ENCODE peak calls at places on chromosomes 1 and 21, in eight cellular contexts. One of them, this sample, is unnamed.

GRCh38 chr1:212034516-212035122 is 738 bp downstream of the INTS7 start:
- DNase-seq in activated CD4-positive, alpha-beta T cell treated with anti-CD3 and anti-CD28 coated beads, Interleukin-2, amount 50 U/mL, for 24 hours: no peak
- DNase-seq in activated naive CD4-positive, alpha-beta T cell: no peak
- DNase-seq in activated T-cell treated with anti-CD3 and anti-CD28 coated beads, Interleukin-2, amount 50 U/mL, for 4 hours: no peak
- DNase-seq in head of caudate nucleus: no peak
- DNase-seq in T-helper 2 cell: no peak
- DNase-seq in AG08396: no peak
- DNase-seq in adrenal gland: no peak
- DNase-seq in this sample: no peak

GRCh38 chr1:226304291-226304955 is 4.5 kb downstream of the LIN9 start:
- DNase-seq in T-helper 2 cell: no peak
- DNase-seq in AG08396: no peak
- DNase-seq in activated CD4-positive, alpha-beta T cell treated with anti-CD3 and anti-CD28 coated beads, Interleukin-2, amount 50 U/mL, for 24 hours: no peak
- DNase-seq in head of caudate nucleus: no peak
- DNase-seq in activated naive CD4-positive, alpha-beta T cell: no peak
- DNase-seq in activated T-cell treated with anti-CD3 and anti-CD28 coated beads, Interleukin-2, amount 50 U/mL, for 4 hours: no peak
- DNase-seq in adrenal gland: no peak
- DNase-seq in this sample: no peak

GRCh38 chr1:89912073-89912472 is 82.8 kb upstream of the ZNF326 start:
- DNase-seq in activated naive CD4-positive, alpha-beta T cell: no peak
- DNase-seq in head of caudate nucleus: no peak
- DNase-seq in AG08396: peak; percentile 11
- DNase-seq in activated CD4-positive, alpha-beta T cell treated with anti-CD3 and anti-CD28 coated beads, Interleukin-2, amount 50 U/mL, for 24 hours: no peak
- DNase-seq in T-helper 2 cell: no peak
- DNase-seq in adrenal gland: no peak
- DNase-seq in activated T-cell treated with anti-CD3 and anti-CD28 coated beads, Interleukin-2, amount 50 U/mL, for 4 hours: no peak
- DNase-seq in this sample: no peak

GRCh38 chr1:46533179-46533864 is 18.1 kb downstream of the KNCN start:
- DNase-seq in adrenal gland: no peak
- DNase-seq in AG08396: peak; percentile 74
- DNase-seq in activated CD4-positive, alpha-beta T cell treated with anti-CD3 and anti-CD28 coated beads, Interleukin-2, amount 50 U/mL, for 24 hours: peak; percentile 21
- DNase-seq in T-helper 2 cell: peak; percentile 17
- DNase-seq in activated T-cell treated with anti-CD3 and anti-CD28 coated beads, Interleukin-2, amount 50 U/mL, for 4 hours: peak; percentile 49
- DNase-seq in activated naive CD4-positive, alpha-beta T cell: no peak
- DNase-seq in head of caudate nucleus: peak; percentile 67
- DNase-seq in this sample: peak; percentile 19

GRCh38 chr1:116164056-116164889 is 53.1 kb downstream of the MAB21L3 start:
- DNase-seq in activated T-cell treated with anti-CD3 and anti-CD28 coated beads, Interleukin-2, amount 50 U/mL, for 4 hours: no peak
- DNase-seq in T-helper 2 cell: no peak
- DNase-seq in activated CD4-positive, alpha-beta T cell treated with anti-CD3 and anti-CD28 coated beads, Interleukin-2, amount 50 U/mL, for 24 hours: no peak
- DNase-seq in adrenal gland: no peak
- DNase-seq in activated naive CD4-positive, alpha-beta T cell: no peak
- DNase-seq in AG08396: no peak
- DNase-seq in head of caudate nucleus: peak; percentile 55
- DNase-seq in this sample: no peak

GRCh38 chr1:225871374-225872074 is 10.7 kb downstream of the TMEM63A start:
- DNase-seq in activated CD4-positive, alpha-beta T cell treated with anti-CD3 and anti-CD28 coated beads, Interleukin-2, amount 50 U/mL, for 24 hours: no peak
- DNase-seq in AG08396: no peak
- DNase-seq in activated T-cell treated with anti-CD3 and anti-CD28 coated beads, Interleukin-2, amount 50 U/mL, for 4 hours: no peak
- DNase-seq in activated naive CD4-positive, alpha-beta T cell: no peak
- DNase-seq in adrenal gland: no peak
- DNase-seq in head of caudate nucleus: no peak
- DNase-seq in T-helper 2 cell: no peak
- DNase-seq in this sample: no peak

GRCh38 chr1:41341756-41342562 is 19.3 kb upstream of the FOXO6 start:
- DNase-seq in activated naive CD4-positive, alpha-beta T cell: no peak
- DNase-seq in activated T-cell treated with anti-CD3 and anti-CD28 coated beads, Interleukin-2, amount 50 U/mL, for 4 hours: no peak
- DNase-seq in activated CD4-positive, alpha-beta T cell treated with anti-CD3 and anti-CD28 coated beads, Interleukin-2, amount 50 U/mL, for 24 hours: no peak
- DNase-seq in T-helper 2 cell: no peak
- DNase-seq in AG08396: no peak
- DNase-seq in head of caudate nucleus: no peak
- DNase-seq in adrenal gland: no peak
- DNase-seq in this sample: no peak

GRCh38 chr1:205225901-205226765 is 1.6 kb upstream of the TMCC2 start:
- DNase-seq in head of caudate nucleus: no peak
- DNase-seq in activated naive CD4-positive, alpha-beta T cell: no peak
- DNase-seq in adrenal gland: no peak
- DNase-seq in activated T-cell treated with anti-CD3 and anti-CD28 coated beads, Interleukin-2, amount 50 U/mL, for 4 hours: no peak
- DNase-seq in AG08396: no peak
- DNase-seq in activated CD4-positive, alpha-beta T cell treated with anti-CD3 and anti-CD28 coated beads, Interleukin-2, amount 50 U/mL, for 24 hours: no peak
- DNase-seq in T-helper 2 cell: no peak
- DNase-seq in this sample: no peak

GRCh38 chr1:198879711-198880306 is 241.0 kb downstream of the PTPRC start:
- DNase-seq in AG08396: no peak
- DNase-seq in adrenal gland: no peak
- DNase-seq in T-helper 2 cell: no peak
- DNase-seq in activated CD4-positive, alpha-beta T cell treated with anti-CD3 and anti-CD28 coated beads, Interleukin-2, amount 50 U/mL, for 24 hours: no peak
- DNase-seq in head of caudate nucleus: no peak
- DNase-seq in activated naive CD4-positive, alpha-beta T cell: no peak
- DNase-seq in activated T-cell treated with anti-CD3 and anti-CD28 coated beads, Interleukin-2, amount 50 U/mL, for 4 hours: no peak
- DNase-seq in this sample: no peak

GRCh38 chr1:207000641-207001291 is 30.5 kb upstream of the FCAMR start:
- DNase-seq in activated CD4-positive, alpha-beta T cell treated with anti-CD3 and anti-CD28 coated beads, Interleukin-2, amount 50 U/mL, for 24 hours: no peak
- DNase-seq in activated T-cell treated with anti-CD3 and anti-CD28 coated beads, Interleukin-2, amount 50 U/mL, for 4 hours: no peak
- DNase-seq in adrenal gland: no peak
- DNase-seq in head of caudate nucleus: no peak
- DNase-seq in AG08396: no peak
- DNase-seq in activated naive CD4-positive, alpha-beta T cell: no peak
- DNase-seq in T-helper 2 cell: no peak
- DNase-seq in this sample: no peak

GRCh38 chr1:14263671-14264070 is 334.8 kb upstream of the KAZN start:
- DNase-seq in activated CD4-positive, alpha-beta T cell treated with anti-CD3 and anti-CD28 coated beads, Interleukin-2, amount 50 U/mL, for 24 hours: no peak
- DNase-seq in AG08396: no peak
- DNase-seq in adrenal gland: no peak
- DNase-seq in activated naive CD4-positive, alpha-beta T cell: no peak
- DNase-seq in T-helper 2 cell: no peak
- DNase-seq in activated T-cell treated with anti-CD3 and anti-CD28 coated beads, Interleukin-2, amount 50 U/mL, for 4 hours: no peak
- DNase-seq in head of caudate nucleus: no peak
- DNase-seq in this sample: no peak

GRCh38 chr1:942411-942821 is 16.6 kb downstream of the NOC2L start:
- DNase-seq in T-helper 2 cell: no peak
- DNase-seq in AG08396: no peak
- DNase-seq in activated naive CD4-positive, alpha-beta T cell: no peak
- DNase-seq in activated CD4-positive, alpha-beta T cell treated with anti-CD3 and anti-CD28 coated beads, Interleukin-2, amount 50 U/mL, for 24 hours: no peak
- DNase-seq in head of caudate nucleus: no peak
- DNase-seq in activated T-cell treated with anti-CD3 and anti-CD28 coated beads, Interleukin-2, amount 50 U/mL, for 4 hours: no peak
- DNase-seq in adrenal gland: no peak
- DNase-seq in this sample: no peak

GRCh38 chr1:115222616-115223402 is 115.2 kb downstream of the NGF start:
- DNase-seq in adrenal gland: no peak
- DNase-seq in activated naive CD4-positive, alpha-beta T cell: no peak
- DNase-seq in AG08396: no peak
- DNase-seq in activated T-cell treated with anti-CD3 and anti-CD28 coated beads, Interleukin-2, amount 50 U/mL, for 4 hours: no peak
- DNase-seq in head of caudate nucleus: no peak
- DNase-seq in activated CD4-positive, alpha-beta T cell treated with anti-CD3 and anti-CD28 coated beads, Interleukin-2, amount 50 U/mL, for 24 hours: no peak
- DNase-seq in T-helper 2 cell: no peak
- DNase-seq in this sample: no peak

GRCh38 chr1:242425232-242425631 is 99.3 kb downstream of the PLD5 start:
- DNase-seq in activated T-cell treated with anti-CD3 and anti-CD28 coated beads, Interleukin-2, amount 50 U/mL, for 4 hours: no peak
- DNase-seq in activated CD4-positive, alpha-beta T cell treated with anti-CD3 and anti-CD28 coated beads, Interleukin-2, amount 50 U/mL, for 24 hours: no peak
- DNase-seq in head of caudate nucleus: no peak
- DNase-seq in AG08396: no peak
- DNase-seq in adrenal gland: no peak
- DNase-seq in T-helper 2 cell: no peak
- DNase-seq in activated naive CD4-positive, alpha-beta T cell: no peak
- DNase-seq in this sample: no peak

GRCh38 chr1:228860911-228861829 is 125.9 kb downstream of the RHOU start:
- DNase-seq in T-helper 2 cell: no peak
- DNase-seq in activated T-cell treated with anti-CD3 and anti-CD28 coated beads, Interleukin-2, amount 50 U/mL, for 4 hours: no peak
- DNase-seq in adrenal gland: peak; percentile 68
- DNase-seq in activated naive CD4-positive, alpha-beta T cell: no peak
- DNase-seq in AG08396: peak; percentile 82
- DNase-seq in activated CD4-positive, alpha-beta T cell treated with anti-CD3 and anti-CD28 coated beads, Interleukin-2, amount 50 U/mL, for 24 hours: no peak
- DNase-seq in head of caudate nucleus: no peak
- DNase-seq in this sample: no peak

GRCh38 chr1:167722152-167722869 is 529 bp downstream of the MPZL1 start:
- DNase-seq in adrenal gland: peak; percentile 51
- DNase-seq in activated CD4-positive, alpha-beta T cell treated with anti-CD3 and anti-CD28 coated beads, Interleukin-2, amount 50 U/mL, for 24 hours: no peak
- DNase-seq in T-helper 2 cell: peak; percentile 8
- DNase-seq in AG08396: peak; percentile 53
- DNase-seq in activated naive CD4-positive, alpha-beta T cell: no peak
- DNase-seq in activated T-cell treated with anti-CD3 and anti-CD28 coated beads, Interleukin-2, amount 50 U/mL, for 4 hours: no peak
- DNase-seq in head of caudate nucleus: peak; percentile 40
- DNase-seq in this sample: no peak

GRCh38 chr21:38954450-38955059 is 148.8 kb downstream of the ETS2 start:
- DNase-seq in activated CD4-positive, alpha-beta T cell treated with anti-CD3 and anti-CD28 coated beads, Interleukin-2, amount 50 U/mL, for 24 hours: no peak
- DNase-seq in T-helper 2 cell: no peak
- DNase-seq in AG08396: no peak
- DNase-seq in activated naive CD4-positive, alpha-beta T cell: no peak
- DNase-seq in activated T-cell treated with anti-CD3 and anti-CD28 coated beads, Interleukin-2, amount 50 U/mL, for 4 hours: no peak
- DNase-seq in adrenal gland: no peak
- DNase-seq in head of caudate nucleus: no peak
- DNase-seq in this sample: no peak

GRCh38 chr1:235823684-235824083 is 43.0 kb downstream of the LYST start:
- DNase-seq in T-helper 2 cell: no peak
- DNase-seq in AG08396: no peak
- DNase-seq in activated CD4-positive, alpha-beta T cell treated with anti-CD3 and anti-CD28 coated beads, Interleukin-2, amount 50 U/mL, for 24 hours: no peak
- DNase-seq in activated naive CD4-positive, alpha-beta T cell: no peak
- DNase-seq in adrenal gland: no peak
- DNase-seq in head of caudate nucleus: no peak
- DNase-seq in activated T-cell treated with anti-CD3 and anti-CD28 coated beads, Interleukin-2, amount 50 U/mL, for 4 hours: no peak
- DNase-seq in this sample: no peak

GRCh38 chr1:203512830-203513578 is 19.1 kb downstream of the OPTC start:
- DNase-seq in AG08396: peak; percentile 92
- DNase-seq in head of caudate nucleus: peak; percentile 54
- DNase-seq in T-helper 2 cell: no peak
- DNase-seq in activated CD4-positive, alpha-beta T cell treated with anti-CD3 and anti-CD28 coated beads, Interleukin-2, amount 50 U/mL, for 24 hours: peak; percentile 54
- DNase-seq in activated naive CD4-positive, alpha-beta T cell: peak; percentile 9
- DNase-seq in adrenal gland: peak; percentile 85
- DNase-seq in activated T-cell treated with anti-CD3 and anti-CD28 coated beads, Interleukin-2, amount 50 U/mL, for 4 hours: peak; percentile 33
- DNase-seq in this sample: no peak

GRCh38 chr1:47705517-47706130 is 267.8 kb downstream of the FOXD2 start:
- DNase-seq in activated CD4-positive, alpha-beta T cell treated with anti-CD3 and anti-CD28 coated beads, Interleukin-2, amount 50 U/mL, for 24 hours: no peak
- DNase-seq in adrenal gland: no peak
- DNase-seq in activated naive CD4-positive, alpha-beta T cell: no peak
- DNase-seq in activated T-cell treated with anti-CD3 and anti-CD28 coated beads, Interleukin-2, amount 50 U/mL, for 4 hours: no peak
- DNase-seq in T-helper 2 cell: no peak
- DNase-seq in AG08396: no peak
- DNase-seq in head of caudate nucleus: peak; percentile 5
- DNase-seq in this sample: no peak

GRCh38 chr1:161185732-161186311 is 8.5 kb upstream of the B4GALT3 start:
- DNase-seq in adrenal gland: no peak
- DNase-seq in activated naive CD4-positive, alpha-beta T cell: no peak
- DNase-seq in activated T-cell treated with anti-CD3 and anti-CD28 coated beads, Interleukin-2, amount 50 U/mL, for 4 hours: no peak
- DNase-seq in T-helper 2 cell: no peak
- DNase-seq in AG08396: no peak
- DNase-seq in activated CD4-positive, alpha-beta T cell treated with anti-CD3 and anti-CD28 coated beads, Interleukin-2, amount 50 U/mL, for 24 hours: no peak
- DNase-seq in head of caudate nucleus: no peak
- DNase-seq in this sample: no peak

GRCh38 chr1:87330954-87331318 is 2.3 kb downstream of the LMO4 start:
- DNase-seq in activated naive CD4-positive, alpha-beta T cell: no peak
- DNase-seq in activated T-cell treated with anti-CD3 and anti-CD28 coated beads, Interleukin-2, amount 50 U/mL, for 4 hours: no peak
- DNase-seq in AG08396: no peak
- DNase-seq in adrenal gland: no peak
- DNase-seq in T-helper 2 cell: no peak
- DNase-seq in activated CD4-positive, alpha-beta T cell treated with anti-CD3 and anti-CD28 coated beads, Interleukin-2, amount 50 U/mL, for 24 hours: no peak
- DNase-seq in head of caudate nucleus: no peak
- DNase-seq in this sample: no peak

This sample was measured in globus pallidus.